ENCODE peak calls at places on chromosomes 11 and 22, in four cellular contexts. Z is BJ, W is HAP-1, E is colonic mucosa. X is an unnamed sample.
A peak's percentile ranks its signal among the peaks of the same experiment; 100 is the strongest.

GRCh38 chr11:116300252-116300651 is 472.5 kb downstream of the BUD13 start:
- DNase-seq in Z (no peak), W (no peak), E (no peak), X (no peak)

GRCh38 chr11:57302489-57302888 is 22.3 kb downstream of the TNKS1BP1 start:
- DNase-seq in Z (no peak), E (no peak), W (no peak), X (no peak)

GRCh38 chr11:795638-796564 is 2.2 kb downstream of the SLC25A22 start:
- DNase-seq in Z (peak; percentile 34), E (peak; percentile 78), W (peak; percentile 81), X (peak; percentile 46)

GRCh38 chr11:113690619-113691569 is 15.2 kb downstream of the TMPRSS5 start:
- DNase-seq in Z (peak; percentile 9), E (peak; percentile 73), W (peak; percentile 56), X (no peak)

GRCh38 chr11:112017538-112017937 is 7.7 kb upstream of the DLAT start:
- DNase-seq in Z (no peak), E (no peak), W (no peak), X (peak; percentile 23)

GRCh38 chr22:44664149-44664548 is 37.9 kb upstream of the PRR5 start:
- DNase-seq in W (no peak), Z (no peak), E (peak; percentile 62), X (peak; percentile 79)

GRCh38 chr22:33202455-33202854 is 144.3 kb upstream of the SYN3 start:
- DNase-seq in Z (no peak), W (no peak), E (no peak), X (no peak)

GRCh38 chr11:94946812-94947211 is 26.5 kb downstream of the CWC15 start:
- DNase-seq in E (no peak), Z (no peak), W (no peak), X (no peak)

GRCh38 chr22:27990879-27991278 is 71.8 kb upstream of the PITPNB start:
- DNase-seq in E (peak; percentile 27), W (peak; percentile 69), Z (no peak), X (peak; percentile 63)

GRCh38 chr11:9347100-9347499 is 32.7 kb upstream of the TMEM41B start:
- DNase-seq in W (no peak), E (no peak), Z (no peak), X (no peak)

GRCh38 chr11:61800331-61801281 is 7.9 kb downstream of the FEN1 start:
- DNase-seq in E (no peak), Z (no peak), W (no peak), X (no peak)

GRCh38 chr11:132427611-132428010 is 1057.2 kb downstream of the NTM start:
- DNase-seq in E (no peak), Z (no peak), W (no peak), X (peak; percentile 19)

GRCh38 chr11:78228467-78228866 is 39.7 kb downstream of the USP35 start:
- DNase-seq in E (peak; percentile 44), Z (no peak), W (peak; percentile 37), X (peak; percentile 66)

GRCh38 chr11:116199182-116199581 is 573.6 kb downstream of the BUD13 start:
- DNase-seq in W (no peak), E (no peak), Z (no peak), X (peak; percentile 37)

GRCh38 chr22:50530280-50530856 is 556 bp upstream of the TYMP start:
- DNase-seq in Z (no peak), W (peak; percentile 81), E (peak; percentile 89), X (no peak)

GRCh38 chr11:123054301-123055065 is 7.5 kb downstream of the HSPA8 start:
- DNase-seq in E (no peak), W (peak; percentile 48), Z (no peak), X (peak; percentile 93)

DNA sequence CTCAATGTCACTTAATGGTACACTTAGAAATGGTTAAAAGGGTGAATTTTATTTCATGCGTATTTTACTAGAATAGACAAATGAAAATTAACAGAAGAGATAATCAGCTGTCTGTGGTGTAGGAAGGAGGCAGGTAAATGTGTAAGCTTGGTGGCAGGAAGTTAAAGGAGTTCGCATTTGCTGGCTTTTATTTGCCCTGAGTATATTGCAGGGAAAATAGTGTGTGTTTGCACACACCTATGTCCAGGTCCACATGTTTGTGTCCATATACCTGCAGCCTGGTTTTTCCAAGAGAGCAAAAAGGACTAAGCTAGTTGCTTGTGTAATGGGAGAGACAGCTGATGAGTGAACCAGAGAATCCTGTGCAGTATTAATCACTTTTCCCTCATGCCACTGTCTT is 16.0 kb downstream of the NTM start:
- DNase-seq in Z (no peak), W (no peak), E (no peak), X (no peak)
- H3K27me3 ChIP-seq in Z (no peaks in the 10 kb centered on the region), W (no peaks in the 10 kb centered on the region), E (no peaks in the 10 kb centered on the region), X (no peaks in the 10 kb centered on the region)

DNA sequence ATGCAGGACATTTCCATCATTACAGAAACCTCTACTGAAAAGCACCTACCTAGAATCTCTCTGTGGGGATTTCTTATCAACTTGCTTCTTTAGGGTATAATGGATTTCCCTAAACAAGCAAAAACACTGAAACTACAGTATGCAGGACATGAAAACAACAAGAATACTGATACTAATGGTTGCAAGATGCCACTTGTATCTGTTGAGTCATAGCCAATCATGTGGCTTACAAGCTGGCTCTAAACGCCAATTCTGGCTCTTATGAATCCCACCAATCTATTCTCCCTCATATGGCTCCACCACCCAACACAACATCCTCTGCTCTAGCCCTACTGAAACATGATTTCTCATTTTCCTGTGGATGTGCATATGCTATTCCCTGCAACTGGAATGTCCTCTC is 22.6 kb downstream of the TENM4 start:
- DNase-seq in Z (no peak), E (no peak), W (no peak), X (no peak)
- H3K27me3 ChIP-seq in Z (no peaks in the 10 kb centered on the region), E (no peaks in the 10 kb centered on the region), W (no peaks in the 10 kb centered on the region), X (no peaks in the 10 kb centered on the region)

DNA sequence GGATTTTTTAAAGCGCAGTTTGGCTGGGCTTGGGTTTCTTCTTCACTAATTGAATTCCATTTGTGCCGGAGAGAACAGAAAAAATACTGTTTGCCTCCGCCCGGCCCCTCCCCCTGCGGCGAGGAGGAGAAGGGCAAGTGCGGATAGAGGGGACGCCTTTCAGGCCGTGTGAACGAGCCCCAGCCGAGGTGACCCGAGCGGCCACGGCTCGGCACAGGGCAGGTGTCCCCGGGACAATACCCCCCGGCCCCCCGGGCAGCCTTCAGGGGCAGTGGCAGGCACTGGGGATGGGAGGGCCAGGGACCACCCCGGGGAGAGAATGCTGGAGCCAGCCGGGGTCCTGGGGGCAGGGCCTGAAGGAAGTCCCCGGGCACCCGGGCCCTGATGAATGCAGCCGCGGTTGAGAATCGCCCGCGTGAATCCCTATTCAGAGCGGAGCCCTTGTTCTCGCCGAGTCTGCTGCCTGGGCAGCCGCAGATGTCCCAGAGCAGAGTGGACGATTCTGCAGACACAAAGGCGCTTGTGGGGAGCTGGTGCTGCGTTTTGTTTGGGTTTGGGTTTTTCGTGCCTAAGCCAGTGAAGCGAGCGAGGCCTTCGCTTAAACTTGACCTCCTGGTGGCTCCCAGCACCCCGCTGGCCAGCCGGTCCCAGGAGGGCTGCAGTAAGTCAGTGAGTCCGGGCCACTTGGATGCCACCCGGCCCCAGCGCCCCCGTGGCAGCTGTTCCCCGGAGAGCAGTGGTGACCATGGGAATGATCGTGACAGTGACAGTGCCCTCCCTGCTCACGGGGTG is 96.0 kb downstream of the WNT7B start:
- DNase-seq in Z (no peak), E (no peak), W (no peak), X (peak; percentile 22)
- H3K27me3 ChIP-seq in Z (peaks cover 35% of the 10 kb centered on the region), E (peaks cover 23% of the 10 kb centered on the region), W (peaks cover 8% of the 10 kb centered on the region), X (peaks cover 72% of the 10 kb centered on the region)

GRCh38 chr22:22877523-22878210 is 9.9 kb upstream of the IGLL5 start:
- DNase-seq in E (peak; percentile 68), W (peak; percentile 83), Z (no peak), X (no peak)
- H3K27me3 ChIP-seq in E (no peaks in the 10 kb centered on the region), W (no peaks in the 10 kb centered on the region), Z (no peaks in the 10 kb centered on the region), X (no peaks in the 10 kb centered on the region)

DNA sequence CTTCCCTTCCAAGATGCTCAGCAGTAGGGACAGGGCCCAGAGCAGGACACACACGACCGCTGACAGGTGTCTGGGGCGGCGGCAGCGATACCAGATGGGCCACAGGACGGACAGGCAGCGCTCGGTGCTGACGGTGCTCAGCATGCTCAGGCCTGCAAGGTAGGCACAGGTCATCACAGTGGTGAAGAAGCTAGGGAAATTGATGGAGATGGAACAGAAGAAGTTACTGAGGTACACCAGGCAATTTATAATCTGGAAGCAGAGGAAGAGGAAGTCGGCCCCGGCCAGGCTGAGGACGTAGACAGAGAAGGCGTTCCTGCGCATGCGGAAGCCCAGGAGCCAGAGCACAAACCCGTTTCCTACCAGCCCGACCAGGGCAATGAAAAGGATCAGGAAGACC is 4.6 kb downstream of the MRGPRX2 start:
- DNase-seq in E (no peak), Z (no peak), W (no peak), X (no peak)
- H3K27me3 ChIP-seq in E (no peaks in the 10 kb centered on the region), Z (peaks cover 5% of the 10 kb centered on the region), W (peaks cover 16% of the 10 kb centered on the region), X (peaks cover 16% of the 10 kb centered on the region)

GRCh38 chr11:134392953-134393615 is 19.0 kb downstream of the B3GAT1 start:
- DNase-seq in Z (no peak), W (no peak), E (no peak), X (no peak)
- H3K27me3 ChIP-seq in Z (no peaks in the 10 kb centered on the region), W (no peaks in the 10 kb centered on the region), E (no peaks in the 10 kb centered on the region), X (no peaks in the 10 kb centered on the region)

GRCh38 chr11:69813839-69814238 is 5.4 kb downstream of the FGF3 start:
- DNase-seq in W (no peak), E (no peak), Z (no peak), X (no peak)
- H3K27me3 ChIP-seq in W (peaks cover 37% of the 10 kb centered on the region), E (peaks cover 32% of the 10 kb centered on the region), Z (peaks cover 31% of the 10 kb centered on the region), X (peaks cover 47% of the 10 kb centered on the region)

X was measured in cardiac muscle cell.